ENCODE peak calls at places on chromosome 2, in four cellular contexts. One of them, this sample, is unnamed.

GRCh38 chr2:135473567-135473966 is 57.5 kb downstream of the ZRANB3 start:
- DNase-seq in T-helper 1 cell: no peak
- DNase-seq in activated CD4-positive, alpha-beta T cell treated with anti-CD3 and anti-CD28 coated beads, Interleukin-2, amount 10 ng/mL, durations not matched to agents 7 days and 5 days: peak; percentile 22
- DNase-seq in CD4-positive, alpha-beta T cell: peak; percentile 2
- DNase-seq in this sample: no peak

GRCh38 chr2:191155608-191156071 is 4.8 kb upstream of the STAT4 start:
- DNase-seq in T-helper 1 cell: no peak
- DNase-seq in activated CD4-positive, alpha-beta T cell treated with anti-CD3 and anti-CD28 coated beads, Interleukin-2, amount 10 ng/mL, durations not matched to agents 7 days and 5 days: peak; percentile 21
- DNase-seq in CD4-positive, alpha-beta T cell: no peak
- DNase-seq in this sample: no peak

GRCh38 chr2:114122861-114123391 is 233.0 kb downstream of the ACTR3 start:
- DNase-seq in CD4-positive, alpha-beta T cell: no peak
- DNase-seq in T-helper 1 cell: no peak
- DNase-seq in activated CD4-positive, alpha-beta T cell treated with anti-CD3 and anti-CD28 coated beads, Interleukin-2, amount 10 ng/mL, durations not matched to agents 7 days and 5 days: no peak
- DNase-seq in this sample: no peak

GRCh38 chr2:160022162-160022561 is 40.3 kb downstream of the PLA2R1 start:
- DNase-seq in T-helper 1 cell: no peak
- DNase-seq in activated CD4-positive, alpha-beta T cell treated with anti-CD3 and anti-CD28 coated beads, Interleukin-2, amount 10 ng/mL, durations not matched to agents 7 days and 5 days: no peak
- DNase-seq in CD4-positive, alpha-beta T cell: no peak
- DNase-seq in this sample: no peak

GRCh38 chr2:149331023-149331400 is 625 bp downstream of the LYPD6 start:
- DNase-seq in CD4-positive, alpha-beta T cell: no peak
- DNase-seq in activated CD4-positive, alpha-beta T cell treated with anti-CD3 and anti-CD28 coated beads, Interleukin-2, amount 10 ng/mL, durations not matched to agents 7 days and 5 days: no peak
- DNase-seq in T-helper 1 cell: no peak
- DNase-seq in this sample: no peak

GRCh38 chr2:222903234-222904220 is 42.7 kb downstream of the ACSL3 start:
- DNase-seq in T-helper 1 cell: no peak
- DNase-seq in activated CD4-positive, alpha-beta T cell treated with anti-CD3 and anti-CD28 coated beads, Interleukin-2, amount 10 ng/mL, durations not matched to agents 7 days and 5 days: peak; percentile 51
- DNase-seq in CD4-positive, alpha-beta T cell: peak; percentile 5
- DNase-seq in this sample: peak; percentile 3

GRCh38 chr2:238776003-238776640 is 71.8 kb upstream of the TWIST2 start:
- DNase-seq in T-helper 1 cell: no peak
- DNase-seq in CD4-positive, alpha-beta T cell: no peak
- DNase-seq in activated CD4-positive, alpha-beta T cell treated with anti-CD3 and anti-CD28 coated beads, Interleukin-2, amount 10 ng/mL, durations not matched to agents 7 days and 5 days: no peak
- DNase-seq in this sample: no peak

GRCh38 chr2:240146591-240147278 is 6.3 kb upstream of the OTOS start:
- DNase-seq in CD4-positive, alpha-beta T cell: no peak
- DNase-seq in T-helper 1 cell: no peak
- DNase-seq in activated CD4-positive, alpha-beta T cell treated with anti-CD3 and anti-CD28 coated beads, Interleukin-2, amount 10 ng/mL, durations not matched to agents 7 days and 5 days: no peak
- DNase-seq in this sample: no peak

GRCh38 chr2:199932312-199932855 is 21.3 kb downstream of the C2orf69 start:
- DNase-seq in T-helper 1 cell: no peak
- DNase-seq in CD4-positive, alpha-beta T cell: no peak
- DNase-seq in activated CD4-positive, alpha-beta T cell treated with anti-CD3 and anti-CD28 coated beads, Interleukin-2, amount 10 ng/mL, durations not matched to agents 7 days and 5 days: no peak
- DNase-seq in this sample: no peak

This sample was measured in T follicular helper cell.